ENCODE peak calls at places on chromosomes 4 and X, in nine cellular contexts. B is lower lobe of right lung, X is heart left ventricle, I is heart right ventricle, A is left lung, R is HepG2, P is A549, U is RWPE2, V is lung. L is an unnamed sample. For H3K4me1, the result is how much of the 10 kb centered on the place peaks cover.

GRCh38 chr4:67160409-67160808 is 384.9 kb downstream of the CENPC start:
- ATAC-seq in I (no peak), B (no peak), R (no peak), U (no peak), V (no peak), A (no peak), X (no peak), P (no peak), L (no peak)

GRCh38 chr4:110503588-110504435 is 27.9 kb downstream of the ENPEP start:
- ATAC-seq in B (no peak), X (peak), V (no peak), R (no peak), P (no peak), U (no peak), A (peak), I (peak), L (no peak)

GRCh38 chr4:147994076-147994475 is 262.2 kb downstream of the ARHGAP10 start:
- ATAC-seq in I (no peak), A (no peak), X (no peak), B (no peak), R (no peak), V (no peak), P (no peak), U (no peak), L (no peak)

GRCh38 chrX:9807355-9808182 is 21.3 kb downstream of the SHROOM2 start:
- ATAC-seq in I (no peak), V (no peak), U (peak), R (peak), X (no peak), P (no peak), A (peak), B (peak), L (no peak)

GRCh38 chrX:13366698-13367097 is 46.8 kb upstream of the ATXN3L start:
- ATAC-seq in B (peak), P (no peak), A (peak), V (no peak), X (no peak), I (no peak), R (no peak), U (no peak), L (no peak)

GRCh38 chr4:177393236-177393635 is 49.0 kb downstream of the AGA start:
- ATAC-seq in R (no peak), I (no peak), B (no peak), V (no peak), A (no peak), U (peak), P (no peak), X (no peak), L (no peak)

GRCh38 chr4:110310795-110311194 is 112.4 kb upstream of the ELOVL6 start:
- ATAC-seq in B (no peak), R (no peak), A (no peak), I (no peak), X (no peak), V (no peak), U (no peak), P (no peak), L (no peak)

GRCh38 chr4:84479663-84480062 is 19.4 kb downstream of the NKX6-1 start:
- ATAC-seq in A (no peak), I (no peak), P (no peak), B (no peak), V (no peak), X (no peak), U (no peak), R (peak), L (peak)

GRCh38 chr4:17385403-17385802 is 126.5 kb downstream of the QDPR start:
- ATAC-seq in B (peak), A (peak), R (no peak), P (no peak), U (peak), V (no peak), X (peak), I (peak), L (no peak)

GRCh38 chr4:158906073-158906472 is 137.2 kb downstream of the FNIP2 start:
- ATAC-seq in I (no peak), X (no peak), R (no peak), B (no peak), U (no peak), A (no peak), V (no peak), P (no peak), L (no peak)

GRCh38 chr4:110165382-110166285 is 32.8 kb downstream of the ELOVL6 start:
- ATAC-seq in R (no peak), A (peak), P (peak), I (no peak), X (no peak), V (no peak), U (peak), B (peak), L (no peak)

GRCh38 chr4:36224969-36225903 is 19.1 kb downstream of the ARAP2 start:
- ATAC-seq in X (no peak), R (peak), U (no peak), P (no peak), I (no peak), A (peak), B (no peak), V (no peak), L (no peak)

GRCh38 chr4:38017579-38017978 is 57.4 kb downstream of the PTTG2 start:
- ATAC-seq in A (no peak), R (no peak), B (no peak), U (no peak), V (no peak), X (no peak), I (no peak), P (no peak), L (no peak)

GRCh38 chrX:132954323-132954722 is 4.1 kb downstream of the HS6ST2 start:
- ATAC-seq in R (no peak), B (no peak), P (no peak), I (no peak), U (no peak), A (peak), X (no peak), V (no peak), L (no peak)

GRCh38 chr4:173040200-173040599 is 128.4 kb upstream of the GALNT7 start:
- ATAC-seq in X (peak), V (peak), P (no peak), R (no peak), U (no peak), A (peak), B (peak), I (peak), L (peak)

GRCh38 chrX:19555683-19556082 is 40.4 kb upstream of the MAP3K15 start:
- ATAC-seq in P (no peak), U (no peak), I (no peak), B (no peak), A (no peak), R (no peak), X (no peak), V (no peak), L (no peak)

GRCh38 chrX:39728025-39728424 is 369.7 kb downstream of the BCOR start:
- ATAC-seq in A (no peak), X (no peak), P (no peak), V (no peak), B (no peak), R (no peak), U (no peak), I (no peak), L (no peak)

GRCh38 chrX:18871161-18871880 is 112.6 kb downstream of the PHKA2 start:
- ATAC-seq in R (no peak), B (no peak), U (no peak), A (no peak), P (no peak), I (peak), V (no peak), X (peak), L (no peak)

GRCh38 chr4:124386648-124387047 is 325.9 kb downstream of the ANKRD50 start:
- ATAC-seq in V (no peak), I (no peak), R (no peak), A (no peak), B (no peak), X (peak), U (no peak), P (no peak), L (no peak)

GRCh38 chr4:134313591-134313990 is 112.0 kb upstream of the PABPC4L start:
- ATAC-seq in P (no peak), V (no peak), B (no peak), I (no peak), U (no peak), A (no peak), R (no peak), X (no peak), L (no peak)

GRCh38 chr4:43560047-43560446 is 667.5 kb downstream of the GRXCR1 start:
- ATAC-seq in R (no peak), V (no peak), X (no peak), I (no peak), B (no peak), U (no peak), P (no peak), A (no peak), L (no peak)

GRCh38 chr4:161320377-161320776 is 843.4 kb downstream of the FSTL5 start:
- ATAC-seq in A (peak), P (peak), B (no peak), U (no peak), I (no peak), R (peak), X (no peak), V (no peak), L (no peak)

GRCh38 chr4:156537275-156537674 is 434.3 kb downstream of the PDGFC start:
- ATAC-seq in R (no peak), V (no peak), U (no peak), B (no peak), X (no peak), P (no peak), A (no peak), I (no peak), L (no peak)

GRCh38 chr4:113028074-113028473 is 21.4 kb upstream of the ANK2 start:
- ATAC-seq in U (no peak), P (no peak), B (no peak), A (no peak), R (peak), V (no peak), I (no peak), X (no peak), L (no peak)

GRCh38 chr4:185542626-185543336 is 7.5 kb upstream of the PDLIM3 start:
- ATAC-seq in R (no peak), B (peak), U (no peak), I (peak), V (no peak), P (no peak), A (peak), X (peak), L (peak)

GRCh38 chr4:23741586-23742240 is 148.1 kb downstream of the PPARGC1A start:
- ATAC-seq in I (no peak), V (no peak), U (no peak), B (no peak), R (no peak), A (no peak), P (no peak), X (no peak), L (no peak)

GRCh38 chr4:40702137-40702799 is 47.5 kb upstream of the NSUN7 start:
- ATAC-seq in B (no peak), A (no peak), V (no peak), X (no peak), U (no peak), P (no peak), I (no peak), R (no peak), L (no peak)

GRCh38 chr4:140195806-140196205 is 41.8 kb upstream of the MAML3 start:
- ATAC-seq in P (no peak), B (no peak), V (no peak), U (no peak), X (no peak), R (peak), A (no peak), I (no peak), L (no peak)

GRCh38 chr4:89245459-89245858 is 62.1 kb downstream of the GPRIN3 start:
- ATAC-seq in B (no peak), A (peak), X (peak), R (peak), I (no peak), U (no peak), P (no peak), V (no peak), L (no peak)

GRCh38 chr4:105093975-105094374 is 52.7 kb upstream of the TET2 start:
- ATAC-seq in X (no peak), B (no peak), U (no peak), R (no peak), V (no peak), A (no peak), I (no peak), P (no peak), L (no peak)

GRCh38 chr4:171714791-171715454 is 98.3 kb upstream of the GALNTL6 start:
- ATAC-seq in X (no peak), P (no peak), A (no peak), R (no peak), B (peak), V (no peak), I (no peak), U (no peak), L (peak)

GRCh38 chrX:17414057-17414658 is 39.2 kb downstream of the NHS start:
- ATAC-seq in A (no peak), U (peak), P (no peak), I (no peak), R (no peak), B (no peak), V (no peak), X (no peak), L (peak)

GRCh38 chr4:60078984-60079383 is 1121.1 kb upstream of the ADGRL3 start:
- ATAC-seq in V (no peak), X (no peak), I (no peak), R (no peak), U (no peak), A (no peak), P (no peak), B (no peak), L (no peak)

GRCh38 chrX:43882294-43882681 is at the start of gene MAOB:
- ATAC-seq in X (peak), V (no peak), U (peak), A (peak), B (peak), P (no peak), I (peak), R (peak), L (peak)

GRCh38 chr4:117560329-117560728 is 474.0 kb upstream of the NDST3 start:
- ATAC-seq in X (no peak), I (no peak), V (no peak), B (no peak), U (no peak), R (no peak), P (no peak), A (no peak), L (no peak)

GRCh38 chr4:16590792-16591191 is 307.7 kb downstream of the LDB2 start:
- ATAC-seq in V (no peak), R (no peak), B (no peak), U (no peak), X (no peak), A (no peak), P (no peak), I (no peak), L (no peak)

GRCh38 chr4:26905172-26905571 is 44.5 kb downstream of the STIM2 start:
- ATAC-seq in I (no peak), U (no peak), X (no peak), V (no peak), P (no peak), A (no peak), R (no peak), B (no peak), L (no peak)

GRCh38 chrX:29890004-29890403 is 325.4 kb upstream of the MAGEB2 start:
- ATAC-seq in A (no peak), I (no peak), P (no peak), R (no peak), X (no peak), B (no peak), U (no peak), V (no peak), L (no peak)

GRCh38 chrX:21958187-21958586 is 17.7 kb downstream of the SMS start:
- ATAC-seq in B (no peak), I (no peak), P (no peak), V (no peak), A (no peak), U (no peak), R (no peak), X (no peak), L (no peak)
- H3K27ac ChIP-seq in B (no peak), I (no peak), P (no peak), V (no peak), A (no peak), U (no peak), R (no peak), X (no peak), L (no peak)

DNA sequence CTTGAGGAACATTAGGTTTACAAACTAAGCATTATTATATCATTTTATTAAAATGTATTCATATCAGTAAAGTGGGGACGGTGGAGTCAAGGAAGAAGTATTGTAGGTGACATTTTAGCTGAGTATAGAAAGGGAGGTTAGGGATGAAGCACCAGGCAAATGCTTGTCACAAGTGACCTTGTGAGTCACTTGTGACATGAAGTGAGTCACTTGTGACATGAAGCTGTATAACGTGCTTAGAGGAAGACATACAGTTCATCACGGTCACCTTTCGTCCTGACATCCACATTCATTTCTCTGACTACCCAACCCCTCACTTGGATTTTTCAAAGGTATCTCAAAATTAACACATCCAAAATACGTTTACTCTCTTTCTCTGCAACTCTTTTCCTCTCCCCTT is 1034.8 kb downstream of the DMD start:
- ATAC-seq in U (no peak), B (no peak), V (no peak), R (no peak), I (peak), A (no peak), P (no peak), X (no peak), L (no peak)
- H3K4me1 ChIP-seq in U (under half), B (under half), V (under half), R (under half), I (under half), A (under half), P (under half), X (under half), L (under half)

DNA sequence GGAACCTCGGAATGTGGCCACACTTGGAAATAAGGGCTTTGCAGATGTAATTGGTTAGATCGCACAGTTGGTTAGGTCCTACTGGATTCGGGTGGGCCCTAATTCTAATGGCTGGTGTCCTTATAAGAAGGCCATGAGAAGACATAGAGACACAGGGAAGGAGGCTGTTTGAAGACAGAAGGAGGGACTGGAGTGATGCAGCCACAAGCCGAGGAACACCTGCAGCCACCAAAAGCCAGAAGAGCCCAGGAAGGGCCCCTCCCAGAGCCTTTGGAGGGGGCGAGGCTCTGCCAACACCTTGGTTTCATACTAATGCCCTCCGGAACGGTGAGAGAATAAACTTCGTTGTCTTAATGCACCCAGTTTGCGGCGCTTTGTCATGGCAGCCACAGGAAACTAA is 47.0 kb downstream of the EVC start:
- ATAC-seq in X (no peak), P (no peak), U (no peak), A (no peak), R (no peak), V (no peak), I (no peak), B (no peak), L (no peak)
- H3K4me3 ChIP-seq in X (no peak), P (no peak), U (no peak), A (no peak), R (no peak), V (no peak), I (no peak), B (no peak), L (no peak)

DNA sequence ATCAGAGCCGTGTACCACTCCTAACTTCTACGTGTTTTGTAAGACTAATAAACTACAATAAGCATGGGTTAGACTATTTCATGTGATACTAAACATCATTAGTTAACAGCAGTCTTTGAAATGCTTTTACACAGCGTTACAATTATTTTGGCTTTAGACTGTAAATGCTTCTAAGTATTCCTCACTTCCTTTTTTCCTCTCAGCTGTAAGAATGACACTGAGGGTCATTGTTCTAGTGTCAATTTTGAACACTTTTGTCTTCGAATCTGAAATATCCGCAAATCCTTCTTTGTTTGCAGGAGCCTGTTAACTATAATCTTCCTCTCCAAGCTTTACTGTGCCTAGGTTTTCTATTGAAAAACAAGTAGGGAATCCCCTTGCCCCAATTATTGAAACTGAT is 1.5 kb downstream of the ABCE1 start:
- ATAC-seq in A (no peak), P (no peak), U (no peak), R (no peak), V (no peak), I (no peak), B (no peak), X (no peak), L (no peak)
- H3K27ac ChIP-seq in A (no peak), P (no peak), U (no peak), R (no peak), V (no peak), I (no peak), B (no peak), X (no peak), L (no peak)

GRCh38 chr4:102089850-102090621 is 255.2 kb downstream of the SLC39A8 start:
- ATAC-seq in X (no peak), U (no peak), P (no peak), A (no peak), R (no peak), I (no peak), B (no peak), V (no peak), L (no peak)

GRCh38 chr4:102094474-102094873 is 250.8 kb downstream of the SLC39A8 start:
- ATAC-seq in U (no peak), A (no peak), V (no peak), B (no peak), X (no peak), R (no peak), I (no peak), P (no peak), L (no peak)

DNA sequence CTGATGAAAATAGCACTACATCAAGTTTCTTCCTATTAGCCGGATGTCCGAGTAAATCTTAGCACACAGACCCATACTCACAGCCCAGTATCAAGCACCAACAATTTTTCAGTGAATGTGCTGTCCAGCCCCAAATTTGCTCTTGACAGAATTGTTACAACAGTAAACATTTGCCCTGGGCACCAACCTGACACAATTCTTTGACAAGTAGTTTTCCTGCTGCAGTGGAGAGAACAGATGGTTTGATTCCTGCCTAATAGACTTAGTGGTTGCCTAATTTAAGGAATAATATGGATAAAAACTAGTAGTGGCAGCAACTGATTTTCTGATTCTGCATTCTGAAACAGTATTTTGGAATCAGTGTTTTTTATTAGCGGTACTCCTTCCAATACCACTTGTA is 253.6 kb downstream of the SLC39A8 start:
- ATAC-seq in A (no peak), R (no peak), X (no peak), I (no peak), U (no peak), V (no peak), B (no peak), P (no peak), L (no peak)
- H3K4me1 ChIP-seq in A (under half), R (under half), X (under half), I (under half), U (under half), V (under half), B (under half), P (under half), L (under half)

GRCh38 chr4:99998062-99998880 is 48.2 kb upstream of the H2AZ1 start:
- ATAC-seq in B (no peak), R (peak), U (peak), X (no peak), V (no peak), P (peak), I (no peak), A (peak), L (no peak)
- H3K4me3 ChIP-seq in B (no peak), R (no peak), U (no peak), X (no peak), V (no peak), P (no peak), I (no peak), A (no peak), L (no peak)

GRCh38 chr4:107546637-107547036 is 173.4 kb downstream of the PAPSS1 start:
- ATAC-seq in I (no peak), R (no peak), U (peak), X (no peak), P (no peak), V (no peak), B (no peak), A (no peak), L (no peak)
- H3K27ac ChIP-seq in I (no peak), R (no peak), U (no peak), X (no peak), P (no peak), V (no peak), B (no peak), A (no peak), L (no peak)